ENCODE peak calls at places on chromosomes 6 and 20, in eight cellular contexts. N is germinal center; Y is stromal cell of bone marrow; H is activated CD4-positive, alpha-beta T cell treated with anti-CD3 and anti-CD28 coated beads for 36 hours; X is NCI-H1092 treated with DMSO at 0.1 percent for 48 hours; G is HEK293T; I is LoVo; L is PC-3. R is an unnamed sample.

GRCh38 chr6:160032538-160032937 is 63.7 kb downstream of the IGF2R start:
- DNase-seq in X (no peak), Y (no peak), N (no peak), I (no peak), G (no peak), H (no peak), L (no peak), R (no peak)

GRCh38 chr20:48483667-48484066 is 344.1 kb downstream of the PREX1 start:
- DNase-seq in N (no peak), Y (no peak), X (no peak), G (no peak), H (no peak), I (no peak), L (no peak), R (no peak)

GRCh38 chr6:166621114-166621540 is 5.9 kb downstream of the RPS6KA2 start:
- DNase-seq in X (no peak), N (no peak), I (no peak), Y (no peak), L (no peak), H (no peak), G (no peak), R (no peak)

GRCh38 chr20:59307270-59307669 is 6.9 kb downstream of the EDN3 start:
- DNase-seq in X (no peak), N (no peak), I (no peak), Y (no peak), L (no peak), H (no peak), G (no peak), R (no peak)

GRCh38 chr20:47244451-47244850 is 112.0 kb downstream of the ZMYND8 start:
- DNase-seq in Y (no peak), L (no peak), N (no peak), G (no peak), I (no peak), H (no peak), X (no peak), R (no peak)

GRCh38 chr20:53040678-53041674 is 68.8 kb downstream of the TSHZ2 start:
- DNase-seq in Y (peak), L (no peak), H (no peak), X (peak), I (no peak), N (peak), G (no peak), R (peak)

GRCh38 chr6:41430875-41431274 is 95.5 kb downstream of the NCR2 start:
- DNase-seq in X (no peak), L (peak), N (no peak), I (peak), Y (peak), H (no peak), G (no peak), R (no peak)

GRCh38 chr6:11811644-11812264 is 33.2 kb upstream of the ADTRP start:
- DNase-seq in G (no peak), L (no peak), H (no peak), Y (no peak), I (no peak), X (no peak), N (no peak), R (no peak)

GRCh38 chr6:41936073-41936837 is 5.4 kb downstream of the CCND3 start:
- DNase-seq in L (peak), Y (peak), H (peak), I (peak), N (peak), G (peak), X (peak), R (peak)

GRCh38 chr6:165082631-165083030 is 226.8 kb downstream of the C6orf118 start:
- DNase-seq in L (no peak), N (no peak), Y (no peak), X (no peak), H (no peak), I (no peak), G (no peak), R (no peak)

GRCh38 chr6:44093750-44094402 is 33.4 kb downstream of the MRPL14 start:
- DNase-seq in X (no peak), I (no peak), G (no peak), L (no peak), N (no peak), H (no peak), Y (no peak), R (no peak)

GRCh38 chr6:50141100-50141499 is 91.4 kb upstream of the DEFB112 start:
- DNase-seq in N (no peak), L (no peak), I (no peak), Y (no peak), G (no peak), H (no peak), X (no peak), R (no peak)

GRCh38 chr6:19303381-19303780 is 533.8 kb upstream of the ID4 start:
- DNase-seq in G (no peak), X (peak), I (no peak), L (no peak), H (no peak), Y (peak), N (no peak), R (peak)

GRCh38 chr20:50336631-50337030 is 146.0 kb downstream of the CEBPB start:
- DNase-seq in G (no peak), H (no peak), L (no peak), N (no peak), X (no peak), I (no peak), Y (no peak), R (no peak)

GRCh38 chr6:108850669-108851467 is 2.6 kb downstream of the ARMC2 start:
- DNase-seq in I (no peak), H (no peak), L (no peak), X (no peak), Y (no peak), G (no peak), N (no peak), R (no peak)

GRCh38 chr20:49641683-49642649 is 71.7 kb downstream of the B4GALT5 start:
- DNase-seq in H (no peak), Y (no peak), I (no peak), X (peak), G (no peak), L (no peak), N (no peak), R (no peak)

GRCh38 chr6:138107752-138108592 is 753 bp upstream of the PERP start:
- DNase-seq in H (peak), X (peak), N (peak), G (no peak), I (peak), Y (no peak), L (peak), R (no peak)

GRCh38 chr6:1560281-1561058 is 49.2 kb upstream of the FOXC1 start:
- DNase-seq in X (no peak), L (no peak), H (no peak), N (no peak), I (no peak), Y (no peak), G (no peak), R (no peak)

GRCh38 chr20:33278700-33279099 is 4.3 kb upstream of the BPIFB1 start:
- DNase-seq in L (no peak), H (no peak), X (no peak), Y (no peak), G (no peak), I (no peak), N (no peak), R (no peak)

GRCh38 chr20:47843886-47844567 is 58.7 kb upstream of the SULF2 start:
- DNase-seq in H (no peak), Y (no peak), N (no peak), G (no peak), X (no peak), I (peak), L (peak), R (no peak)

GRCh38 chr6:30689022-30689865 is 1.5 kb downstream of the NRM start:
- DNase-seq in H (no peak), Y (no peak), L (no peak), X (no peak), G (no peak), N (no peak), I (no peak), R (no peak)

GRCh38 chr6:146700078-146700686 is 101.4 kb downstream of the ADGB start:
- DNase-seq in I (peak), X (peak), N (peak), L (peak), Y (peak), H (peak), G (peak), R (peak)

GRCh38 chr6:33610779-33611421 is 10.2 kb upstream of the ITPR3 start:
- DNase-seq in I (no peak), H (no peak), Y (no peak), X (no peak), N (no peak), G (no peak), L (no peak), R (no peak)

GRCh38 chr6:30541515-30542403 is 14.5 kb downstream of the GNL1 start:
- DNase-seq in L (peak), N (peak), Y (peak), H (peak), I (peak), X (peak), G (peak), R (peak)

R was measured in NCI-H1694 treated with DMSO at 0.1 percent for 48 hours.